ENCODE peak calls at places on chromosome 18, in seven cellular contexts. One of them, this sample, is unnamed.

GRCh38 chr18:76521367-76521766 is 26.3 kb upstream of the ZNF516 start:
- DNase-seq in neural crest cell: no peak
- DNase-seq in choroid plexus epithelial cell: no peak
- DNase-seq in activated gamma-delta T cell treated with Interleukin-2 at 50 U/mL for 16 hours: no peak
- DNase-seq in activated CD4-positive, CD25-positive, alpha-beta regulatory T cell: no peak
- DNase-seq in pulmonary artery endothelial cell: no peak
- DNase-seq in activated T-helper 1 cell treated with anti-CD3 and anti-CD28 coated beads, Interleukin-2, amount 50 U/mL, for 16 hours: no peak
- DNase-seq in this sample: no peak

GRCh38 chr18:62788111-62788510 is 72.8 kb downstream of the PHLPP1 start:
- DNase-seq in neural crest cell: no peak
- DNase-seq in choroid plexus epithelial cell: no peak
- DNase-seq in activated gamma-delta T cell treated with Interleukin-2 at 50 U/mL for 16 hours: no peak
- DNase-seq in activated CD4-positive, CD25-positive, alpha-beta regulatory T cell: no peak
- DNase-seq in pulmonary artery endothelial cell: no peak
- DNase-seq in activated T-helper 1 cell treated with anti-CD3 and anti-CD28 coated beads, Interleukin-2, amount 50 U/mL, for 16 hours: no peak
- DNase-seq in this sample: no peak

GRCh38 chr18:50706199-50706598 is 113.6 kb downstream of the MRO start:
- DNase-seq in neural crest cell: no peak
- DNase-seq in choroid plexus epithelial cell: no peak
- DNase-seq in activated gamma-delta T cell treated with Interleukin-2 at 50 U/mL for 16 hours: no peak
- DNase-seq in activated CD4-positive, CD25-positive, alpha-beta regulatory T cell: no peak
- DNase-seq in pulmonary artery endothelial cell: no peak
- DNase-seq in activated T-helper 1 cell treated with anti-CD3 and anti-CD28 coated beads, Interleukin-2, amount 50 U/mL, for 16 hours: no peak
- DNase-seq in this sample: no peak

GRCh38 chr18:50928551-50928950 is 39.3 kb upstream of the ELAC1 start:
- DNase-seq in neural crest cell: no peak
- DNase-seq in choroid plexus epithelial cell: peak; percentile 6
- DNase-seq in activated gamma-delta T cell treated with Interleukin-2 at 50 U/mL for 16 hours: no peak
- DNase-seq in activated CD4-positive, CD25-positive, alpha-beta regulatory T cell: no peak
- DNase-seq in pulmonary artery endothelial cell: no peak
- DNase-seq in activated T-helper 1 cell treated with anti-CD3 and anti-CD28 coated beads, Interleukin-2, amount 50 U/mL, for 16 hours: no peak
- DNase-seq in this sample: no peak

GRCh38 chr18:12995952-12996477 is 4.9 kb downstream of the CEP192 start:
- DNase-seq in neural crest cell: no peak
- DNase-seq in choroid plexus epithelial cell: no peak
- DNase-seq in activated gamma-delta T cell treated with Interleukin-2 at 50 U/mL for 16 hours: no peak
- DNase-seq in activated CD4-positive, CD25-positive, alpha-beta regulatory T cell: no peak
- DNase-seq in pulmonary artery endothelial cell: no peak
- DNase-seq in activated T-helper 1 cell treated with anti-CD3 and anti-CD28 coated beads, Interleukin-2, amount 50 U/mL, for 16 hours: no peak
- DNase-seq in this sample: no peak

GRCh38 chr18:9740076-9740475 is 32.0 kb downstream of the RAB31 start:
- DNase-seq in neural crest cell: no peak
- DNase-seq in choroid plexus epithelial cell: no peak
- DNase-seq in activated gamma-delta T cell treated with Interleukin-2 at 50 U/mL for 16 hours: no peak
- DNase-seq in activated CD4-positive, CD25-positive, alpha-beta regulatory T cell: no peak
- DNase-seq in pulmonary artery endothelial cell: no peak
- DNase-seq in activated T-helper 1 cell treated with anti-CD3 and anti-CD28 coated beads, Interleukin-2, amount 50 U/mL, for 16 hours: no peak
- DNase-seq in this sample: no peak

GRCh38 chr18:44848931-44849330 is 168.2 kb downstream of the SETBP1 start:
- DNase-seq in neural crest cell: no peak
- DNase-seq in choroid plexus epithelial cell: peak; percentile 58
- DNase-seq in activated gamma-delta T cell treated with Interleukin-2 at 50 U/mL for 16 hours: no peak
- DNase-seq in activated CD4-positive, CD25-positive, alpha-beta regulatory T cell: no peak
- DNase-seq in pulmonary artery endothelial cell: no peak
- DNase-seq in activated T-helper 1 cell treated with anti-CD3 and anti-CD28 coated beads, Interleukin-2, amount 50 U/mL, for 16 hours: no peak
- DNase-seq in this sample: no peak

GRCh38 chr18:70046796-70047195 is 99.1 kb upstream of the CD226 start:
- DNase-seq in neural crest cell: no peak
- DNase-seq in choroid plexus epithelial cell: no peak
- DNase-seq in activated gamma-delta T cell treated with Interleukin-2 at 50 U/mL for 16 hours: no peak
- DNase-seq in activated CD4-positive, CD25-positive, alpha-beta regulatory T cell: no peak
- DNase-seq in pulmonary artery endothelial cell: no peak
- DNase-seq in activated T-helper 1 cell treated with anti-CD3 and anti-CD28 coated beads, Interleukin-2, amount 50 U/mL, for 16 hours: no peak
- DNase-seq in this sample: no peak

GRCh38 chr18:42417189-42417588 is 462.2 kb downstream of the PIK3C3 start:
- DNase-seq in neural crest cell: no peak
- DNase-seq in choroid plexus epithelial cell: no peak
- DNase-seq in activated gamma-delta T cell treated with Interleukin-2 at 50 U/mL for 16 hours: no peak
- DNase-seq in activated CD4-positive, CD25-positive, alpha-beta regulatory T cell: no peak
- DNase-seq in pulmonary artery endothelial cell: no peak
- DNase-seq in activated T-helper 1 cell treated with anti-CD3 and anti-CD28 coated beads, Interleukin-2, amount 50 U/mL, for 16 hours: no peak
- DNase-seq in this sample: no peak

GRCh38 chr18:74412106-74412880 is 44.8 kb downstream of the DIPK1C start:
- DNase-seq in neural crest cell: peak; percentile 39
- DNase-seq in choroid plexus epithelial cell: no peak
- DNase-seq in activated gamma-delta T cell treated with Interleukin-2 at 50 U/mL for 16 hours: no peak
- DNase-seq in activated CD4-positive, CD25-positive, alpha-beta regulatory T cell: no peak
- DNase-seq in pulmonary artery endothelial cell: no peak
- DNase-seq in activated T-helper 1 cell treated with anti-CD3 and anti-CD28 coated beads, Interleukin-2, amount 50 U/mL, for 16 hours: no peak
- DNase-seq in this sample: no peak

GRCh38 chr18:79567481-79568147 is 112.0 kb upstream of the CTDP1 start:
- DNase-seq in neural crest cell: no peak
- DNase-seq in choroid plexus epithelial cell: peak; percentile 94
- DNase-seq in activated gamma-delta T cell treated with Interleukin-2 at 50 U/mL for 16 hours: no peak
- DNase-seq in activated CD4-positive, CD25-positive, alpha-beta regulatory T cell: no peak
- DNase-seq in pulmonary artery endothelial cell: peak; percentile 58
- DNase-seq in activated T-helper 1 cell treated with anti-CD3 and anti-CD28 coated beads, Interleukin-2, amount 50 U/mL, for 16 hours: no peak
- DNase-seq in this sample: peak; percentile 66

GRCh38 chr18:8424481-8424880 is 184.8 kb upstream of the RAB12 start:
- DNase-seq in neural crest cell: no peak
- DNase-seq in choroid plexus epithelial cell: peak; percentile 26
- DNase-seq in activated gamma-delta T cell treated with Interleukin-2 at 50 U/mL for 16 hours: no peak
- DNase-seq in activated CD4-positive, CD25-positive, alpha-beta regulatory T cell: no peak
- DNase-seq in pulmonary artery endothelial cell: no peak
- DNase-seq in activated T-helper 1 cell treated with anti-CD3 and anti-CD28 coated beads, Interleukin-2, amount 50 U/mL, for 16 hours: no peak
- DNase-seq in this sample: no peak

GRCh38 chr18:44098551-44099098 is 582.1 kb upstream of the SETBP1 start:
- DNase-seq in neural crest cell: no peak
- DNase-seq in choroid plexus epithelial cell: peak; percentile 79
- DNase-seq in activated gamma-delta T cell treated with Interleukin-2 at 50 U/mL for 16 hours: no peak
- DNase-seq in activated CD4-positive, CD25-positive, alpha-beta regulatory T cell: no peak
- DNase-seq in pulmonary artery endothelial cell: no peak
- DNase-seq in activated T-helper 1 cell treated with anti-CD3 and anti-CD28 coated beads, Interleukin-2, amount 50 U/mL, for 16 hours: no peak
- DNase-seq in this sample: no peak

GRCh38 chr18:48805826-48806535 is 144.8 kb downstream of the SMAD7 start:
- DNase-seq in neural crest cell: no peak
- DNase-seq in choroid plexus epithelial cell: no peak
- DNase-seq in activated gamma-delta T cell treated with Interleukin-2 at 50 U/mL for 16 hours: no peak
- DNase-seq in activated CD4-positive, CD25-positive, alpha-beta regulatory T cell: no peak
- DNase-seq in pulmonary artery endothelial cell: no peak
- DNase-seq in activated T-helper 1 cell treated with anti-CD3 and anti-CD28 coated beads, Interleukin-2, amount 50 U/mL, for 16 hours: no peak
- DNase-seq in this sample: no peak

GRCh38 chr18:38688402-38688801 is 1122.8 kb upstream of the CELF4 start:
- DNase-seq in neural crest cell: no peak
- DNase-seq in choroid plexus epithelial cell: no peak
- DNase-seq in activated gamma-delta T cell treated with Interleukin-2 at 50 U/mL for 16 hours: no peak
- DNase-seq in activated CD4-positive, CD25-positive, alpha-beta regulatory T cell: no peak
- DNase-seq in pulmonary artery endothelial cell: no peak
- DNase-seq in activated T-helper 1 cell treated with anti-CD3 and anti-CD28 coated beads, Interleukin-2, amount 50 U/mL, for 16 hours: no peak
- DNase-seq in this sample: no peak

GRCh38 chr18:34595673-34596072 is 114.4 kb upstream of the DTNA start:
- DNase-seq in neural crest cell: no peak
- DNase-seq in choroid plexus epithelial cell: peak; percentile 77
- DNase-seq in activated gamma-delta T cell treated with Interleukin-2 at 50 U/mL for 16 hours: no peak
- DNase-seq in activated CD4-positive, CD25-positive, alpha-beta regulatory T cell: no peak
- DNase-seq in pulmonary artery endothelial cell: no peak
- DNase-seq in activated T-helper 1 cell treated with anti-CD3 and anti-CD28 coated beads, Interleukin-2, amount 50 U/mL, for 16 hours: no peak
- DNase-seq in this sample: no peak

GRCh38 chr18:77099501-77100370 is 32.8 kb downstream of the MBP start:
- DNase-seq in neural crest cell: no peak
- DNase-seq in choroid plexus epithelial cell: no peak
- DNase-seq in activated gamma-delta T cell treated with Interleukin-2 at 50 U/mL for 16 hours: peak; percentile 53
- DNase-seq in activated CD4-positive, CD25-positive, alpha-beta regulatory T cell: peak; percentile 12
- DNase-seq in pulmonary artery endothelial cell: no peak
- DNase-seq in activated T-helper 1 cell treated with anti-CD3 and anti-CD28 coated beads, Interleukin-2, amount 50 U/mL, for 16 hours: no peak
- DNase-seq in this sample: no peak

GRCh38 chr18:46155652-46156051 is 51.5 kb downstream of the HAUS1 start:
- DNase-seq in neural crest cell: no peak
- DNase-seq in choroid plexus epithelial cell: peak; percentile 80
- DNase-seq in activated gamma-delta T cell treated with Interleukin-2 at 50 U/mL for 16 hours: peak; percentile 41
- DNase-seq in activated CD4-positive, CD25-positive, alpha-beta regulatory T cell: peak; percentile 48
- DNase-seq in pulmonary artery endothelial cell: no peak
- DNase-seq in activated T-helper 1 cell treated with anti-CD3 and anti-CD28 coated beads, Interleukin-2, amount 50 U/mL, for 16 hours: no peak
- DNase-seq in this sample: no peak

GRCh38 chr18:35713545-35713944 is 132.0 kb downstream of the GALNT1 start:
- DNase-seq in neural crest cell: no peak
- DNase-seq in choroid plexus epithelial cell: peak; percentile 71
- DNase-seq in activated gamma-delta T cell treated with Interleukin-2 at 50 U/mL for 16 hours: no peak
- DNase-seq in activated CD4-positive, CD25-positive, alpha-beta regulatory T cell: no peak
- DNase-seq in pulmonary artery endothelial cell: peak; percentile 94
- DNase-seq in activated T-helper 1 cell treated with anti-CD3 and anti-CD28 coated beads, Interleukin-2, amount 50 U/mL, for 16 hours: no peak
- DNase-seq in this sample: no peak

GRCh38 chr18:79637921-79638855 is 41.4 kb upstream of the CTDP1 start:
- DNase-seq in neural crest cell: no peak
- DNase-seq in choroid plexus epithelial cell: no peak
- DNase-seq in activated gamma-delta T cell treated with Interleukin-2 at 50 U/mL for 16 hours: no peak
- DNase-seq in activated CD4-positive, CD25-positive, alpha-beta regulatory T cell: no peak
- DNase-seq in pulmonary artery endothelial cell: no peak
- DNase-seq in activated T-helper 1 cell treated with anti-CD3 and anti-CD28 coated beads, Interleukin-2, amount 50 U/mL, for 16 hours: no peak
- DNase-seq in this sample: no peak

This sample was measured in breast epithelium.